ENCODE peak calls at places on chromosomes 12 and 14, in six cellular contexts. C is GM13976, W is cardiac fibroblast, T is fibroblast of lung, A is HFF-Myc, F is tibial nerve. Q is an unnamed sample.

GRCh38 chr14:71105177-71105576 is 197.9 kb downstream of the PCNX1 start:
- DNase-seq in T (no peak), F (no peak), A (no peak), C (no peak), W (no peak), Q (no peak)

GRCh38 chr14:71773900-71774481 is 158.2 kb upstream of the RGS6 start:
- DNase-seq in W (no peak), C (no peak), A (no peak), T (no peak), F (no peak), Q (no peak)

GRCh38 chr12:78402366-78403134 is 462.0 kb upstream of the SYT1 start:
- DNase-seq in A (no peak), F (no peak), C (no peak), W (no peak), T (no peak), Q (no peak)

GRCh38 chr12:80679346-80680131 is 27.9 kb upstream of the MYF6 start:
- DNase-seq in W (no peak), C (no peak), F (no peak), A (no peak), T (no peak), Q (no peak)

GRCh38 chr12:62834406-62834805 is 100.5 kb downstream of the PPM1H start:
- DNase-seq in C (no peak), T (no peak), F (no peak), A (no peak), W (no peak), Q (no peak)

GRCh38 chr12:49974231-49974675 is 1.5 kb downstream of the AQP6 start:
- DNase-seq in A (peak; percentile 9), C (no peak), F (peak; percentile 51), W (peak; percentile 73), T (peak; percentile 78), Q (peak; percentile 30)

GRCh38 chr12:57124259-57124877 is 3.9 kb upstream of the LRP1 start:
- DNase-seq in A (peak; percentile 78), C (peak; percentile 78), T (peak; percentile 79), W (peak; percentile 84), F (peak; percentile 93), Q (no peak)

GRCh38 chr12:68915055-68915454 is 17.9 kb downstream of the CPM start:
- DNase-seq in C (no peak), F (no peak), A (no peak), T (peak; percentile 86), W (peak; percentile 98), Q (peak; percentile 18)

GRCh38 chr14:43116341-43116740 is 1390.7 kb downstream of the FSCB start:
- DNase-seq in A (no peak), F (no peak), W (no peak), T (no peak), C (no peak), Q (no peak)

GRCh38 chr12:15525414-15525813 is 203.1 kb downstream of the PTPRO start:
- DNase-seq in W (no peak), F (no peak), T (no peak), A (no peak), C (no peak), Q (no peak)

GRCh38 chr12:15528666-15529065 is 206.4 kb downstream of the PTPRO start:
- DNase-seq in F (no peak), A (no peak), T (no peak), C (no peak), W (no peak), Q (no peak)

GRCh38 chr12:15530361-15530760 is 208.1 kb downstream of the PTPRO start:
- DNase-seq in W (peak; percentile 60), T (peak; percentile 33), A (no peak), C (no peak), F (no peak), Q (no peak)

GRCh38 chr12:15526033-15526432 is 203.7 kb downstream of the PTPRO start:
- DNase-seq in A (no peak), T (no peak), C (peak; percentile 47), F (no peak), W (no peak), Q (no peak)

GRCh38 chr12:15527201-15527782 is 205.0 kb downstream of the PTPRO start:
- DNase-seq in T (peak; percentile 30), W (peak; percentile 54), C (no peak), A (no peak), F (peak; percentile 28), Q (no peak)
- TF ChIP-seq CTCF in T (peak; percentile 20), W (peak; percentile 33), C (peak; percentile 3), A (peak; percentile 21), F (no peak), Q (peak; percentile 33)

DNA sequence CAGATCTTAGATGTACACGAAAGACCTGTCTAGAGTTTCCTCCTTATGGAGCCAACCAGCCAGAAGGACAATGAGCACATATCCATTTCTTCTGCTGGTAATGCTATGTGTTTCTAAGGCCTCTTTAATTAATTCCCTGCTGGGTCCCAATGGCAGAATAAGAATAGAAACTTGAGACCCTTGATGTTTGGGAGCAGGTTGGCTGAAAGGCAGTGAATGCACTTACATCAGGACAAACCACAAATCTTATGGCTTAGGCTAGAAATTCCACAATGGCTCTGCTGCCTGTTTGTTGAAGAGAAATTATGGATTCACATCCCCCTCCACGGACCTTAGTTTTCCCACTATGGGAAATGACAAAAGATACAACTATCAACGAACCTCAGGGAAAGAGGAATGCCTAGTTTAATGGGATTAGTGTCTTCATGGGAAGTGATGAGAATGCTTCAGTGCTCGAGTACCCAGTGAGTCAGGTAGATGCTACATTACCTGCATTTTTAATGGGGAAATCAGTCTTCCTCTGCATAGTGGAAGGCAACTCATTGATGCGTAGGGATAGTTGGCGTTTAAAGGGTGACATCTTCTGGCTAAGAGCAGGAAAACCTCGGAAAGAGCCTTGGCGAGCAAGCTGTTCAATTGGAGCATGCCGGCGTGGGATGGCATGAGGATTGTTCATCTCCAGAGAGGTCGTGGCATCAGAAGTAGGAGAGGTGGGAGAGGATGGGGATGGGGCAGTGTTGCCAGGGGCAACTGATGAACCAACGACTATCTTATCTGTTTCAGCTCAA is 46.5 kb downstream of the PAPLN start:
- DNase-seq in W (no peak), C (no peak), A (no peak), T (peak; percentile 56), F (no peak), Q (no peak)
- TF ChIP-seq CTCF in W (peak; percentile 0), C (no peak), A (peak; percentile 29), T (peak; percentile 25), F (no peak), Q (peak; percentile 35)

GRCh38 chr14:24992624-24993360 is 57.2 kb downstream of the STXBP6 start:
- DNase-seq in F (no peak), C (no peak), T (no peak), W (no peak), A (no peak), Q (no peak)

GRCh38 chr14:24995016-24995415 is 54.9 kb downstream of the STXBP6 start:
- DNase-seq in F (no peak), A (no peak), C (no peak), W (no peak), T (no peak), Q (no peak)

GRCh38 chr14:24993631-24994030 is 56.3 kb downstream of the STXBP6 start:
- DNase-seq in A (no peak), F (no peak), C (no peak), W (no peak), T (no peak), Q (no peak)

GRCh38 chr14:24990773-24991172 is 59.2 kb downstream of the STXBP6 start:
- DNase-seq in W (no peak), F (no peak), A (no peak), C (no peak), T (no peak), Q (no peak)

DNA sequence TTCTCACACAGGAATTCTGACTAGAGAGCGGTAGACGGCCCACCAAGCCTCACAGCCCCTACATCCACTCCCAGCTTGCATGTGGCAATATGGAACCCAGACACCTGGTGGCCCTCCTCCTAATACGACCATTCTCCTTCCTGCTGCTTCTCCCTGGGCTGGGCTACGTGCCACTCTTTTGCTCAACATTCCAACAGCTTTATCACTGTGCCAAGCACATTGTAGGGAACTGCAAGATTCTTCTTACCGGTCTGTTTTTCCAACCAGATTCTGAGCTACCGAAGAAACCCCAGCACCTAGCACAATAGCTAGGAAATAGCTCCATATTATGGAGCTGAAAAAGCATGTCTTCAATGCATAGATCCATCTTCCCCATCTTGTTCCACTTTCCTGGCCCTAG is 58.1 kb downstream of the STXBP6 start:
- DNase-seq in T (no peak), A (no peak), W (no peak), F (no peak), C (no peak), Q (no peak)
- TF ChIP-seq CTCF in T (no peak), A (no peak), W (no peak), F (no peak), C (no peak), Q (no peak)

GRCh38 chr14:54567224-54567633 is 301 bp downstream of the SAMD4A start:
- DNase-seq in A (no peak), C (no peak), F (peak; percentile 14), W (no peak), T (no peak), Q (no peak)

GRCh38 chr14:54566152-54566409 is 847 bp upstream of the SAMD4A start:
- DNase-seq in F (no peak), A (no peak), C (no peak), W (no peak), T (no peak), Q (no peak)

GRCh38 chr14:54565236-54566151 is 1.4 kb upstream of the SAMD4A start:
- DNase-seq in W (peak; percentile 87), T (peak; percentile 90), F (peak; percentile 95), C (peak; percentile 87), A (peak; percentile 61), Q (peak; percentile 78)

GRCh38 chr14:54567634-54568561 is 970 bp downstream of the SAMD4A start:
- DNase-seq in T (peak; percentile 54), W (peak; percentile 58), A (no peak), F (peak; percentile 44), C (peak; percentile 73), Q (no peak)

GRCh38 chr14:54566410-54567223 is at the start of gene SAMD4A:
- DNase-seq in W (peak; percentile 88), F (peak; percentile 71), C (peak; percentile 79), A (peak; percentile 52), T (peak; percentile 90), Q (peak; percentile 71)
- TF ChIP-seq CTCF in W (peak; percentile 50), F (peak; percentile 56), C (peak; percentile 27), A (peak; percentile 23), T (peak; percentile 37), Q (peak; percentile 46)

GRCh38 chr14:35991356-35991755 is 165.2 kb downstream of the BRMS1L start:
- DNase-seq in A (no peak), C (no peak), T (no peak), F (no peak), W (no peak), Q (no peak)

GRCh38 chr14:35988972-35989690 is 163.0 kb downstream of the BRMS1L start:
- DNase-seq in A (no peak), F (no peak), C (no peak), T (no peak), W (no peak), Q (no peak)

GRCh38 chr14:35992816-35993511 is 166.8 kb downstream of the BRMS1L start:
- DNase-seq in T (no peak), C (no peak), A (no peak), W (no peak), F (no peak), Q (no peak)

GRCh38 chr14:35989736-35990135 is 163.6 kb downstream of the BRMS1L start:
- DNase-seq in C (no peak), F (no peak), W (no peak), T (no peak), A (no peak), Q (no peak)

GRCh38 chr14:35993512-35993960 is 167.4 kb downstream of the BRMS1L start:
- DNase-seq in W (no peak), C (no peak), F (no peak), A (no peak), T (no peak), Q (no peak)
- TF ChIP-seq CTCF in W (no peak), C (no peak), F (no peak), A (no peak), T (no peak), Q (no peak)

Q was measured in AG04450.